ENCODE peak calls at places on chromosomes 4 and X, in six cellular contexts. M, E, I, Q, W and A are unnamed samples. For H3K4me1 and H3K36me3, the result is how much of the 10 kb centered on the place peaks cover.

GRCh38 chr4:47741200-47741599 is 96.7 kb downstream of the CORIN start:
- DNase-seq in M (no peak), E (no peak), I (peak), Q (peak), W (no peak), A (no peak)

GRCh38 chrX:16469870-16470269 is 180.1 kb upstream of the S100G start:
- DNase-seq in M (peak), E (no peak), I (no peak), Q (no peak), W (no peak), A (no peak)

GRCh38 chr4:60201052-60201673 is 999.0 kb upstream of the ADGRL3 start:
- DNase-seq in M (peak), E (no peak), I (peak), Q (peak), W (no peak), A (no peak)

GRCh38 chr4:41977709-41978108 is 3.8 kb upstream of the DCAF4L1 start:
- DNase-seq in M (no peak), E (no peak), I (peak), Q (peak), W (no peak), A (no peak)

GRCh38 chr4:102640669-102641068 is 120.1 kb downstream of the MANBA start:
- DNase-seq in M (no peak), E (peak), I (peak), Q (peak), W (no peak), A (no peak)

GRCh38 chr4:89682808-89683207 is 154.2 kb downstream of the SNCA start:
- DNase-seq in M (no peak), E (no peak), I (no peak), Q (no peak), W (no peak), A (no peak)

GRCh38 chr4:79399076-79399475 is 9.0 kb downstream of the GK2 start:
- DNase-seq in M (no peak), E (no peak), I (no peak), Q (no peak), W (no peak), A (no peak)

GRCh38 chr4:153295131-153295755 is 49.2 kb upstream of the MND1 start:
- DNase-seq in M (peak), E (no peak), I (no peak), Q (no peak), W (no peak), A (no peak)

GRCh38 chr4:8112036-8112576 is 46.5 kb downstream of the ABLIM2 start:
- DNase-seq in M (peak), E (no peak), I (no peak), Q (no peak), W (no peak), A (no peak)

GRCh38 chrX:97616883-97617510 is 733.3 kb downstream of the RPA4 start:
- DNase-seq in M (no peak), E (peak), I (peak), Q (peak), W (no peak), A (no peak)

GRCh38 chr4:165725352-165725751 is 147.7 kb upstream of the TLL1 start:
- DNase-seq in M (no peak), E (no peak), I (no peak), Q (no peak), W (no peak), A (no peak)

GRCh38 chr4:25060586-25061340 is 30.0 kb upstream of the LGI2 start:
- DNase-seq in M (no peak), E (no peak), I (no peak), Q (peak), W (no peak), A (peak)

GRCh38 chrX:66030505-66031317 is 9.2 kb downstream of the VSIG4 start:
- DNase-seq in M (peak), E (no peak), I (peak), Q (peak), W (no peak), A (no peak)

GRCh38 chrX:153667931-153668396 is 5.6 kb downstream of the PNCK start:
- DNase-seq in M (peak), E (peak), I (peak), Q (peak), W (peak), A (peak)

GRCh38 chr4:177728361-177729152 is 286.3 kb upstream of the AGA start:
- DNase-seq in M (peak), E (peak), I (peak), Q (no peak), W (no peak), A (no peak)

GRCh38 chr4:150385606-150386005 is 196.3 kb upstream of the MAB21L2 start:
- DNase-seq in M (peak), E (no peak), I (peak), Q (peak), W (no peak), A (no peak)

GRCh38 chr4:121726642-121727268 is 30.0 kb upstream of the ANXA5 start:
- DNase-seq in M (peak), E (peak), I (peak), Q (peak), W (no peak), A (no peak)

GRCh38 chr4:102599887-102600286 is 98.7 kb downstream of the NFKB1 start:
- DNase-seq in M (no peak), E (no peak), I (no peak), Q (no peak), W (no peak), A (no peak)

GRCh38 chr4:123597586-123597985 is 201.0 kb downstream of the SPRY1 start:
- DNase-seq in M (no peak), E (no peak), I (peak), Q (peak), W (no peak), A (no peak)

GRCh38 chr4:15333692-15334633 is 93.9 kb upstream of the C1QTNF7 start:
- DNase-seq in M (no peak), E (no peak), I (peak), Q (no peak), W (no peak), A (no peak)

GRCh38 chrX:38004046-38004445 is 2.3 kb upstream of the SYTL5 start:
- DNase-seq in M (no peak), E (no peak), I (no peak), Q (no peak), W (no peak), A (no peak)

GRCh38 chr4:72857787-72858186 is 211.7 kb downstream of the COX18 start:
- DNase-seq in M (no peak), E (no peak), I (peak), Q (peak), W (no peak), A (peak)

GRCh38 chrX:23952401-23952800 is 44.6 kb downstream of the CXorf58 start:
- DNase-seq in M (no peak), E (no peak), I (no peak), Q (no peak), W (no peak), A (no peak)

GRCh38 chrX:19863237-19864223 is 23.9 kb downstream of the SH3KBP1 start:
- DNase-seq in M (no peak), E (no peak), I (peak), Q (no peak), W (no peak), A (no peak)
- H3K4me1 ChIP-seq in M (under half), E (under half), I (under half), Q (under half), W (under half), A (under half)

GRCh38 chr4:82373816-82374740 is at the start of gene HNRNPD:
- DNase-seq in M (peak), E (peak), I (peak), Q (peak), W (peak), A (peak)
- H3K36me3 ChIP-seq in M (under half), E (under half), I (under half), Q (under half), W (under half), A (under half)

GRCh38 chr4:88599298-88599697 is 7.0 kb downstream of the HERC3 start:
- DNase-seq in M (no peak), E (peak), I (peak), Q (peak), W (no peak), A (no peak)

GRCh38 chr4:88604978-88605678 is 12.8 kb downstream of the HERC3 start:
- DNase-seq in M (no peak), E (no peak), I (no peak), Q (no peak), W (no peak), A (no peak)

GRCh38 chr4:88597970-88598369 is 5.7 kb downstream of the HERC3 start:
- DNase-seq in M (no peak), E (no peak), I (no peak), Q (no peak), W (no peak), A (no peak)

GRCh38 chr4:88599714-88600113 is 7.4 kb downstream of the HERC3 start:
- DNase-seq in M (no peak), E (no peak), I (no peak), Q (no peak), W (no peak), A (no peak)

DNA sequence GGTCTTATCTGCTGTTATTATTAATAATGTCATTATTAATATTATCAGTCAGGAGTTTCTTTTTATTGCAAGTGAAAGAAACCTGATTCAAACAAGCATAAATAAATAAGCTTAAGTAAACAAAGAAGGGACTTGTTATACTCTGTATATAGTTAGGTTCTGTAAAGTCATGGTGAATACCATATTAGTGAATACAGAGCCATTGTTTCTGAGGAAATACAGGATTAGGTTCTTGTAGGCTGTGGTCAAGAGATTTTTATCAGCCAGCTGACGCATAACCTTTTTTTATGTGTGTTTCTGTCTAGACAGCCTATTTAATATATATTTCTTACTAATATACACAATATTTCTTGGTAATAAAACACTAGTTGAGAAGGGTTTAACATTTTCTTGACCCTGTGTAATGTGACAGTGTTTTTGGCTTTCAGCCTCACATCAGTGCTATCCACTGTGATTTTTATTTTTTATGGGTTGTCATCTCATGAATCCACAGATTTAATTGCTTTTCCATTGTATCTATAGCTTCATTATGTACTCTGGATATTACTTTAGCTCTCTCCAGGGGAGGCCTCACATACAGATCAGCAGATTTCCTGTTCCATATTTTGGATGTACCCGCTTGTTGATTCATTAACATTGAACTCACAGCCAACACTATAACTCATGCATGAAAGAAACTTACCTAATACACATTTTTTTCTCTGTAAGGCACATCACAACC is 8.0 kb downstream of the HERC3 start:
- DNase-seq in M (no peak), E (peak), I (peak), Q (peak), W (no peak), A (no peak)
- H3K4me1 ChIP-seq in M (under half), E (under half), I (under half), Q (half or more), W (half or more), A (under half)

DNA sequence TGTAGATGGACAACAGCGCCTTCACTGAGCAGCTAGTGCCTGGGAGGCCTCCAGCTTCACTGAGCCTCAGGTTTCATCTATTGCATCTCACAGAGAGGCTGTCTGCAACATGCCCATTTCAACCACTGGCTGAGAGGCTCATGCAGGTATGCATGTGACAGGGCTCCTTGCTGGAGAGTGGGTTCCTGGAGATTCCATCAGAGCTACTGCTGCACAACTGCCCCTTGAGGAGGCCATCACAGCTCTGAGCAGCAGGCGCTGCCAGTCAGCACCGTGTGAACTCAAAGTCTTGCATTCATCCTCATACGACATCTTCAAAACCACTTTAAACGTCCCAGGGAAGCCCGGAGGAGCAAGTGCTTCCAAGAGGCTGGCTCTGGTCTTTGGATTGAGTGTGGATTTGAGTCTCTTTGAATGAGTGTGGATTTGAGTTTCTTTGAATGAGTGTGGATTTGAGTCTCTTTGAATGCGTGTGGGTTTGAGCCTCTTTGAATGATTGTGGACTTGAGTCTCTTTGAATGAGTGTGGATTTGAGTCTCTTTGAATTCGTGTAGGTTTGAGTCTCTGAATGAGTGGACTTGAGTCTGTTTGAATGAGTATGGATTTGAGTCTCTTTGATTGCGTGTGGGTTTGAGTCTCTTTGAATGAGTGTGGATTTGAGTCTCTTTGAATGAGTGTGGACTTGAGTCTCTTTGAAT is 8.7 kb downstream of the P2RY8 start:
- DNase-seq in M (no peak), E (no peak), I (no peak), Q (no peak), W (no peak), A (no peak)
- H3K36me3 ChIP-seq in M (under half), E (under half), I (under half), Q (under half), W (under half), A (under half)